ENCODE peak calls at places on chromosomes 4 and X, in four cellular contexts. I, Y, G and R are unnamed samples.

GRCh38 chrX:129843209-129843458 is 552 bp downstream of the ZDHHC9 start:
- DNase-seq in Y (no peak), G (peak; percentile 41), I (no peak), R (peak; percentile 34)

GRCh38 chrX:38282044-38282443 is 45.3 kb downstream of the RPGR start:
- DNase-seq in I (peak; percentile 47), Y (no peak), G (no peak), R (no peak)

GRCh38 chr4:121061861-121062260 is 10.5 kb downstream of the NDNF start:
- DNase-seq in G (no peak), I (no peak), Y (no peak), R (no peak)

GRCh38 chr4:81631958-81632439 is 160.3 kb upstream of the RASGEF1B start:
- DNase-seq in I (peak; percentile 86), G (peak; percentile 55), Y (peak; percentile 43), R (peak; percentile 52)

GRCh38 chr4:90730752-90731151 is 603.6 kb downstream of the CCSER1 start:
- DNase-seq in Y (no peak), I (no peak), G (no peak), R (no peak)

GRCh38 chr4:38123555-38123954 is 163.4 kb downstream of the PTTG2 start:
- DNase-seq in I (no peak), Y (no peak), G (no peak), R (no peak)

GRCh38 chr4:17385403-17385802 is 126.5 kb downstream of the QDPR start:
- DNase-seq in G (peak; percentile 7), Y (peak; percentile 50), I (peak; percentile 60), R (no peak)

GRCh38 chr4:147312376-147313046 is 168.4 kb upstream of the EDNRA start:
- DNase-seq in Y (peak; percentile 81), I (peak; percentile 86), G (no peak), R (no peak)

GRCh38 chr4:127138586-127138985 is 494.2 kb upstream of the INTU start:
- DNase-seq in G (no peak), Y (no peak), I (no peak), R (no peak)

GRCh38 chr4:80307774-80308465 is 27.6 kb upstream of the CFAP299 start:
- DNase-seq in Y (peak; percentile 79), G (no peak), I (peak; percentile 52), R (no peak)

GRCh38 chr4:3487861-3488260 is 24.8 kb downstream of the DOK7 start:
- DNase-seq in G (no peak), Y (no peak), I (no peak), R (no peak)

GRCh38 chr4:128837679-128838078 is 28.2 kb downstream of the JADE1 start:
- DNase-seq in Y (no peak), G (no peak), I (no peak), R (no peak)

GRCh38 chr4:184980261-184980660 is 38.0 kb upstream of the HELT start:
- DNase-seq in G (no peak), Y (no peak), I (no peak), R (no peak)

GRCh38 chrX:119495734-119496520 is 27.7 kb downstream of the SLC25A5 start:
- DNase-seq in G (no peak), Y (no peak), I (no peak), R (peak; percentile 67)

GRCh38 chr4:16384496-16384895 is 158.2 kb upstream of the TAPT1 start:
- DNase-seq in G (no peak), I (no peak), Y (no peak), R (no peak)

GRCh38 chr4:36288727-36289126 is 7.3 kb downstream of the DTHD1 start:
- DNase-seq in G (no peak), Y (peak; percentile 3), I (no peak), R (no peak)

GRCh38 chr4:2799971-2800690 is 7.2 kb downstream of the SH3BP2 start:
- DNase-seq in I (no peak), Y (no peak), G (no peak), R (no peak)

GRCh38 chr4:61520688-61521160 is 320.6 kb downstream of the ADGRL3 start:
- DNase-seq in I (peak; percentile 5), Y (peak; percentile 11), G (no peak), R (no peak)

GRCh38 chr4:149279790-149280189 is 535.9 kb downstream of the IQCM start:
- DNase-seq in G (no peak), I (peak; percentile 27), Y (no peak), R (no peak)

GRCh38 chr4:169573889-169574288 is 38.5 kb downstream of the NEK1 start:
- DNase-seq in Y (no peak), G (no peak), I (no peak), R (no peak)

GRCh38 chrX:50920132-50920531 is 9.6 kb downstream of the BMP15 start:
- DNase-seq in I (peak; percentile 14), G (peak; percentile 8), Y (peak; percentile 18), R (no peak)

GRCh38 chrX:41733939-41734338 is 10.0 kb downstream of the GPR82 start:
- DNase-seq in I (no peak), Y (no peak), G (no peak), R (no peak)

GRCh38 chrX:103356023-103356798 is at the start of gene TCEAL9:
- DNase-seq in I (peak; percentile 88), Y (peak; percentile 83), G (peak; percentile 84), R (peak; percentile 65)

GRCh38 chr4:188220006-188220405 is 80.8 kb downstream of the TRIML1 start:
- DNase-seq in Y (no peak), G (no peak), I (no peak), R (no peak)

GRCh38 chrX:19091596-19091995 is 30.7 kb downstream of the ADGRG2 start:
- DNase-seq in Y (no peak), G (no peak), I (no peak), R (no peak)

GRCh38 chr4:38768968-38769394 is 13.8 kb downstream of the TLR10 start:
- DNase-seq in G (no peak), I (no peak), Y (peak; percentile 13), R (no peak)

GRCh38 chr4:38190717-38191178 is 230.6 kb downstream of the PTTG2 start:
- DNase-seq in I (peak; percentile 90), Y (peak; percentile 70), G (no peak), R (no peak)

GRCh38 chr4:4327652-4328121 is 37.6 kb downstream of the ZBTB49 start:
- DNase-seq in G (peak; percentile 42), I (peak; percentile 37), Y (no peak), R (peak; percentile 10)

GRCh38 chr4:101977096-101977495 is 186.6 kb downstream of the BANK1 start:
- DNase-seq in Y (peak; percentile 94), I (peak; percentile 95), G (peak; percentile 70), R (no peak)

GRCh38 chr4:76984788-76985211 is 35.2 kb downstream of the SEPTIN11 start:
- DNase-seq in G (peak; percentile 88), Y (peak; percentile 100), I (peak; percentile 100), R (peak; percentile 38)

GRCh38 chr4:17719106-17719505 is 62.3 kb downstream of the FAM184B start:
- DNase-seq in Y (no peak), G (no peak), I (no peak), R (no peak)

GRCh38 chrX:69605521-69605920 is 10.4 kb upstream of the EDA start:
- DNase-seq in Y (no peak), G (no peak), I (no peak), R (no peak)

GRCh38 chrX:69603566-69604194 is 12.2 kb upstream of the EDA start:
- DNase-seq in G (peak; percentile 27), I (peak; percentile 15), Y (no peak), R (no peak)

DNA sequence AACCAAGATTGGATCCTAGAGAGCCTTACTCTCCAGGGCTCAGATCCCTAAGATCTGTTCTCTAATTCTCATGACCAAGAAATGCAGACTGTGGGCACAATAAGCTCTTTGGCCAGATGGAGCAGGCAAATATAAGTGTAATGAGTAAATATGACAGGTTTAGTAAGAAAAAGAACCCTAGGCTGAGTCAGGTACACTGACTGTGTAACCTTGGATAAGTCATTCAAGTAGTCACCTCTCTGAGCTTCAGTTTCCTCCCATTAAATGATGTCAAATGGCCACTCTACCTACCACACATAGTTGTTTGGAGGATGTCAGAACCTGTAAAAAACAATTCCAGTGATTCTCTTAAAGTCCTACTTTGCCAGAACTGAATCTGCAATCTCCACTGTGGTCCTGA is 8.3 kb upstream of the EDA start:
- DNase-seq in Y (no peak), I (no peak), G (no peak), R (no peak)
- H3K27me3 ChIP-seq in Y (peaks cover 6% of the 10 kb centered on the region), I (no peaks in the 10 kb centered on the region), G (no peaks in the 10 kb centered on the region), R (no peaks in the 10 kb centered on the region)

GRCh38 chrX:24148535-24149345 is 789 bp upstream of the ZFX start:
- DNase-seq in I (peak; percentile 42), G (peak; percentile 50), Y (peak; percentile 61), R (no peak)

GRCh38 chrX:24145340-24146186 is 4.0 kb upstream of the ZFX start:
- DNase-seq in G (no peak), Y (peak; percentile 54), I (peak; percentile 45), R (no peak)

GRCh38 chrX:24146283-24146865 is 3.2 kb upstream of the ZFX start:
- DNase-seq in Y (peak; percentile 22), G (no peak), I (no peak), R (no peak)

GRCh38 chrX:24148118-24148517 is 1.4 kb upstream of the ZFX start:
- DNase-seq in G (no peak), I (no peak), Y (peak; percentile 11), R (no peak)

DNA sequence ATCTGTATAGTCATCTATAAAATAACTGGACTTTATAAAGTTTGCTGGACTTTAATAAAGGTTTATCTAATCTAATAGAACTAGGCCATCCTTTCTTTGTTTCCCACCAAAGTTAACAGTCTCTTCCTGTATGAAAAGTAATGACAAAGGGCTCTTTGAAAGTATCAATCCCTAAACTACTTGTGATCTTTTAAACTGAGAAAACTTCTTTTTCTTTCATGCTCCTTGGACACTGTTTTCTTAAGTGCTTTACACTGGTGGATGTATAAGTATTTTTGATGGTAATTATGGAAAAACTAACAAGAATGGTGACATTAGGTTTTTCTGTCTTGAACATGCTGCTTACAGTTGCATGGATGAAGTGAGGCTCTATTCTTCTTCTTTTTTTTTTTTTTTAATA is 2.4 kb upstream of the ZFX start:
- DNase-seq in I (no peak), Y (no peak), G (no peak), R (no peak)
- H3K4me1 ChIP-seq in I (peaks cover 4% of the 10 kb centered on the region), Y (peaks cover 9% of the 10 kb centered on the region), G (peaks cover 53% of the 10 kb centered on the region), R (peaks cover 21% of the 10 kb centered on the region)

DNA sequence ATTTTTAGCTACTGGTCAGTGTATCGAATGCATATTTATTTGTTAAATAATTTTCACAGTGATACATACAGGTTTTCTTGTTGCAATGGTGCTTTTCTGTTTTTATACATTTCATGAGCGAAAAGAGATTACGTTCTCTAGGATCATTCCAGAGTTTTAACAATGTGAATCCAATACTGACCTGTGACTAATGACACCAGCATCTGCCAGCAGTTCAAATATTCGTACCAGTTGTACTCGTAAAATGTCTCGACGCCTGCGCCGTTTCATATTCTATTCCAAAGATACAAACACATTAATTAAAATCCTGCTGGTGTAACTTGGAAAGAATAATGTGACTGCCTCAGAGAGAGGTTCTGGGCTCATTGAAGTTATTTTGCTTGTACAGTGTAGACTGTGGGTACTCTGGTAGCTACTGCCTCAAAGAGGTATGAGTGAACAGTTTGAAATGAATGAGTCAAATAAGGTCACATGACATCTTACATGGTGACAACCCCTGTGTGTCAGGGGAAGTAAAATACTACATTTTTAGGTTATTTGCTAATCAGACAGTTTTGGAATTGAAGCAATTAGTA is 80.7 kb downstream of the ZAR1 start:
- DNase-seq in I (peak; percentile 44), Y (peak; percentile 76), G (no peak), R (no peak)
- H3K4me3 ChIP-seq in I (no peak overlapping the region), Y (no peak overlapping the region), G (no peak overlapping the region), R (no peak overlapping the region)

DNA sequence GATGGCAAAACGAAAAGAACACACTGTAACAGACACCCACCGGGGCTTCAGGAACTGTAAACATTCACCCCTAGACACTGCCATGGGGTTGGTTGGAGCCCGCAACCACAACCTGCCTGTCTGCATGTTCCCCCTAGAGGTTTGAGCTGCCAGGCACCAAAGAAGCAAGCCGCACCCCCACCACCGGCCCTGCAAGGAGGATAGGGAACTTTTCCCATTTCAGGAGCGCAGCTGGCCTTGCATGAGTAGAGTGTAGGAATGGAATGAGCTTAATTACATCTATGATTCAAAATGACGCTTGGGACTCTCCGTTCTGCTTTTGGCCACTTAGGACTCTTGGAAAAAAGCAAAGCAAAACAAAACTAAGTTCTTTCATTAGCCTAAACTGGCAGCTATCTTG is 243.6 kb upstream of the CTSO start:
- DNase-seq in G (no peak), I (no peak), Y (no peak), R (no peak)
- H3K27me3 ChIP-seq in G (no peaks in the 10 kb centered on the region), I (no peaks in the 10 kb centered on the region), Y (no peaks in the 10 kb centered on the region), R (no peaks in the 10 kb centered on the region)